ENCODE peak calls at places on chromosomes 16 and 17, in five cellular contexts. B, X, S, G and M are unnamed samples.

GRCh38 chr17:48179071-48179945 is 71.7 kb downstream of the SNX11 start:
- DNase-seq in B (no peak), X (no peak), S (no peak), G (no peak), M (peak)

GRCh38 chr16:28313587-28313986 is 21.3 kb downstream of the SBK1 start:
- DNase-seq in B (no peak), X (no peak), S (no peak), G (no peak), M (no peak)

GRCh38 chr16:10037771-10038170 is 144.5 kb downstream of the GRIN2A start:
- DNase-seq in B (no peak), X (no peak), S (no peak), G (no peak), M (no peak)

GRCh38 chr16:67181346-67181745 is 2.4 kb downstream of the MATCAP1 start:
- DNase-seq in B (no peak), X (peak), S (no peak), G (no peak), M (peak)

GRCh38 chr17:81493198-81494038 is 19.2 kb downstream of the ACTG1 start:
- DNase-seq in B (no peak), X (no peak), S (no peak), G (no peak), M (no peak)

GRCh38 chr16:2784536-2785100 is 2.7 kb downstream of the PRSS33 start:
- DNase-seq in B (peak), X (peak), S (no peak), G (no peak), M (no peak)

GRCh38 chr17:81044764-81045589 is 10.0 kb downstream of the BAIAP2 start:
- DNase-seq in B (peak), X (peak), S (peak), G (peak), M (peak)

GRCh38 chr16:49620158-49620867 is 235.6 kb downstream of the ZNF423 start:
- DNase-seq in B (peak), X (peak), S (peak), G (peak), M (peak)

GRCh38 chr16:26765087-26765486 is 301.6 kb upstream of the C16orf82 start:
- DNase-seq in B (no peak), X (no peak), S (no peak), G (no peak), M (peak)

GRCh38 chr17:61340431-61340830 is 59.2 kb upstream of the TBX2 start:
- DNase-seq in B (no peak), X (no peak), S (no peak), G (no peak), M (no peak)

GRCh38 chr16:67666538-67667433 is at the start of the genes C16orf86 and ENKD1:
- DNase-seq in B (peak), X (peak), S (peak), G (peak), M (peak)

GRCh38 chr17:34582185-34582900 is 3.0 kb downstream of the TMEM132E start:
- DNase-seq in B (no peak), X (no peak), S (no peak), G (no peak), M (no peak)

GRCh38 chr17:76736349-76737081 is 616 bp downstream of the SRSF2 start:
- DNase-seq in B (peak), X (peak), S (no peak), G (peak), M (peak)

GRCh38 chr16:75541236-75541635 is 5.3 kb upstream of the CHST5 start:
- DNase-seq in B (no peak), X (peak), S (no peak), G (peak), M (no peak)
- H3K4me3 ChIP-seq in B (no peak), X (no peak), S (no peak), G (no peak), M (no peak)

GRCh38 chr16:87183647-87184046 is 133.5 kb downstream of the C16orf95 start:
- DNase-seq in B (no peak), X (no peak), S (no peak), G (no peak), M (no peak)
- TF ChIP-seq CTCF in B (no peak), X (no peak), S (no peak), G (no peak), M (no peak)

GRCh38 chr17:74566132-74566753 is 1.1 kb downstream of the CD300H start:
- DNase-seq in B (no peak), X (peak), S (no peak), G (peak), M (peak)
- H3K4me3 ChIP-seq in B (no peak), X (no peak), S (no peak), G (no peak), M (no peak)

GRCh38 chr17:50381260-50381815 is 8.3 kb downstream of the EME1 start:
- DNase-seq in B (no peak), X (no peak), S (no peak), G (no peak), M (no peak)

GRCh38 chr17:50379733-50380132 is 6.7 kb downstream of the EME1 start:
- DNase-seq in B (no peak), X (no peak), S (no peak), G (no peak), M (no peak)

GRCh38 chr17:50382931-50383330 is 9.9 kb downstream of the EME1 start:
- DNase-seq in B (no peak), X (no peak), S (no peak), G (no peak), M (no peak)

GRCh38 chr17:50381920-50382319 is 8.9 kb downstream of the EME1 start:
- DNase-seq in B (no peak), X (no peak), S (no peak), G (no peak), M (peak)

DNA sequence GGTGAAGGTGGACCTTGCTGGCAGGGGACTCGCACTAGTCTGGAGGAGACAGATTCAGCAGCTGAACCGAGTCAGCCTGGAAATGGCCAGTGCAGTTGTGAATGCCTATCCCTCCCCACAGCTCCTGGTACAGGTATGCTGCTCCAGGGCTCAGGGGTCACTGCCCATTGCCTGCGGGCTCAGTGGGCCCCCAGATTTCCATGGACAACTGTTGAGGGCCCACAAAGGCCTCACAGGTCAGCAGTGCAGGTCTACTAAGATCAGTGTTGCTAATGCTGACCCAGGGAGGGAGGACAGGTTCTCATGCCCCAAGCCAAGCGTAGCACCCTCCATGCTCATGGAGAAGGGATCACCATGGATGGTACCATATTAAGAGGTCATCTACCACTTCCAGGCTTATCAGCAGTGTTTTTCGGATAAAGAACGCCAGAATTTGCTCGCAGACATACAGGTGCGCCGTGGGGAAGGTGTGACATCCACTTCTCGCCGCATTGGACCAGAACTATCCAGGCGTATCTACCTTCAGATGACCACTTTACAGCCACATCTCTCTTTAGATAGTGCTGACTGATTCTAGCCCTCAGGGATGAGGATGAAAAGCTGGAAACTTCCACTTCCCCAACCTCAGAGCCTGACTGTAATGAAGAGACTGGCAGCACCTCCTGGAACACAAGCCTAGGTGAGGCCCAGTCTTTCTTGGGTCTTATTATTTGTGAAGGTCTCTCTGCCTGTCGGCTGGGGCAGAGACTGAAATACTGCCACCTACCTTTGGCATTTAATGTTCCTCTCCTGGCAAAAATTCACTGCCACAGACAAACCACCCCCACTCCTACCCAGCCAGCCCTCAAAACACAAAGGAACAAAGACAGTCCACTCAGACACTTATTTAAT is 7.6 kb downstream of the EME1 start:
- DNase-seq in B (no peak), X (no peak), S (no peak), G (no peak), M (no peak)
- TF ChIP-seq CTCF in B (no peak), X (no peak), S (peak), G (no peak), M (peak)

DNA sequence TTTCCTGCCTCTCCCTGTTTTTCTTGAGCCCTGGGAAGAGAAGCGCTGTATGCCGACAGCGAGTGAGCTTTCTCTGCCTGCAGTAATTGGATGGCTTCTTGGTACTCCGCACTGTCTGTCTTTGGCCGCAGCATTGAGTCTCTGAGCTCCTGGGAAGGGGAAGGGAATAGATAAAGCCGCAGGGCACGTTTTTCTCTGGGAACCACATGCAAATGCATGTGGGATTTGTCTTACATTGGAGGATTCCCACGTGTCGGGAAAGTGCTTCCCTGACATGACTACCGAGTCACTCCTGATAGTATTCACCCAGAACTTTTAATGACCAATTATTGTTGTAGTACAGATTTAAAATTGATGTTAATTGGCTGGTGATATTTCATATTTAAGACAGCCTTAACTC is 385.9 kb downstream of the CPPED1 start:
- DNase-seq in B (no peak), X (no peak), S (no peak), G (no peak), M (no peak)
- H3K4me3 ChIP-seq in B (no peak), X (no peak), S (no peak), G (no peak), M (no peak)

GRCh38 chr16:13426279-13426678 is 493.7 kb upstream of the ERCC4 start:
- DNase-seq in B (no peak), X (no peak), S (no peak), G (no peak), M (no peak)
- TF ChIP-seq CTCF in B (no peak), X (no peak), S (no peak), G (no peak), M (no peak)